ENCODE peak calls at places on chromosomes 6 and 20, in nine cellular contexts. W, C, U, T, O, V, D, J and R are unnamed samples.

GRCh38 chr20:34579936-34580587 is 21.5 kb downstream of the MAP1LC3A start:
- DNase-seq in D (peak), U (no peak), V (peak), O (peak), C (no peak), W (no peak), J (no peak), T (no peak), R (no peak)

GRCh38 chr20:50298554-50299324 is 108.1 kb downstream of the CEBPB start:
- DNase-seq in O (no peak), J (no peak), C (peak), W (no peak), V (peak), U (no peak), D (peak), T (peak), R (no peak)

GRCh38 chr6:47633141-47633540 is 65.2 kb upstream of the ADGRF4 start:
- DNase-seq in T (no peak), J (no peak), U (no peak), C (no peak), D (peak), W (peak), O (no peak), V (no peak), R (no peak)

GRCh38 chr6:92847988-92848387 is 571.4 kb downstream of the EPHA7 start:
- DNase-seq in J (no peak), D (no peak), U (no peak), V (no peak), T (no peak), O (no peak), C (no peak), W (no peak), R (no peak)

GRCh38 chr6:17672064-17672718 is 34.5 kb downstream of the NUP153 start:
- DNase-seq in O (no peak), J (no peak), C (no peak), T (no peak), W (no peak), V (no peak), D (no peak), U (no peak), R (no peak)

GRCh38 chr20:20785226-20785625 is 72.8 kb upstream of the RALGAPA2 start:
- DNase-seq in J (no peak), D (no peak), C (no peak), O (no peak), V (no peak), W (no peak), U (no peak), T (no peak), R (no peak)

GRCh38 chr20:18904192-18904591 is 90.6 kb downstream of the SCP2D1 start:
- DNase-seq in C (no peak), T (no peak), U (no peak), V (no peak), J (no peak), W (no peak), D (no peak), O (no peak), R (no peak)

GRCh38 chr20:37351689-37352610 is 6.0 kb downstream of the SRC start:
- DNase-seq in O (no peak), J (no peak), C (no peak), U (no peak), T (no peak), V (no peak), W (no peak), D (no peak), R (no peak)

GRCh38 chr6:16758163-16758975 is 2.9 kb downstream of the ATXN1 start:
- DNase-seq in W (peak), D (no peak), C (no peak), J (no peak), O (no peak), V (peak), U (no peak), T (no peak), R (peak)

GRCh38 chr20:23320317-23320716 is 30.3 kb upstream of the NXT1 start:
- DNase-seq in V (no peak), C (no peak), D (peak), T (no peak), U (no peak), W (peak), O (no peak), J (no peak), R (no peak)

GRCh38 chr20:37992802-37993538 is 40.3 kb downstream of the TTI1 start:
- DNase-seq in U (no peak), T (peak), W (peak), V (peak), C (peak), D (peak), O (peak), J (no peak), R (no peak)

GRCh38 chr6:153553627-153554026 is 422.5 kb upstream of the RGS17 start:
- DNase-seq in J (peak), U (no peak), W (peak), T (no peak), O (no peak), C (no peak), V (peak), D (peak), R (peak)

GRCh38 chr6:134295953-134296553 is 21.9 kb downstream of the SGK1 start:
- DNase-seq in V (peak), D (peak), W (peak), O (peak), J (no peak), U (no peak), T (peak), C (no peak), R (no peak)

GRCh38 chr6:14453712-14454466 is 336.3 kb downstream of the CD83 start:
- DNase-seq in O (no peak), T (no peak), V (no peak), D (no peak), C (no peak), W (no peak), J (no peak), U (no peak), R (no peak)

GRCh38 chr6:27720607-27721580 is 191.3 kb downstream of the OR2B2 start:
- DNase-seq in D (peak), O (peak), W (peak), C (no peak), J (peak), U (no peak), T (peak), V (peak), R (peak)
- TF ChIP-seq CTCF in D (no peak), O (no peak), W (no peak), C (no peak), J (no peak), U (no peak), T (no peak), V (no peak), R (no peak)

DNA sequence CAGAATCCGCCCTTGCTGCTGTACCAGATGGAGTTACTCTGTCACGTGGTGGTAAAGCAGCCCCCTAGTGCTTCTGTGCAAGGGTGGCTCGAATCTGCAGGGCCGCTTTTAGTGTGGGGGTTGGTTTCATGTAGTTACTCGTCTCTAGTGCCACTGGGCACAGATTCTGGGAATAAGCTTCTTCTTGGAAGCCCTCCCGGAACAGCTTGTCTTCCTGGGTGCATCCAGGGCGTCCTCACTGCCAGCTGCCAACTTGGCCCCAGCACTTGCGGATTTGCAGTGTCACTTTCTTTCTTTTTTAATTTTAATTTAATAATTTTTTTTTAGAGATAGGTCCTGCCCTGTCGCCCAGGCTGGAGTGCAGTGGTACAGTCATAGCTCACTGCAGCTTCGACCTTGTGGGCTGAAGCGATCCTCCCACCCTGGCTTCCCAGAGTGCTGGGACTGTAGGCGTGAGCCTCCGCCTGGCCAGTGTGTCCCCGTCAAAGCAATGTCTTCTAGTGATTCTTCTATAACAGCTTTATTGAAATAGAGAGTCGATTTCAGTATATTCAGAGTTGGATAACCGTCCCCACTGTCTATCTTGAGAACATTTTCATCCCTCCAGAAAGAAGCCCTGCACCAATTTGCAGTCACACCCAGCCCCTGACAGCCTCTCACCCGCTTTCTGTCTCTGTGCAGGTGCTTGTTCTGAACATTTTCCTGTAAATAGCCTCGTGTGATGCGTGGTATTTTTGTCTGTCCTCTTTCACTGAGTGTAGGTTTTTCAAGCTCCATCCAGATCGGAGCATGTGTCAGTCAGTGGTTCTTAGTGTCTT is 25.9 kb downstream of the PYGB start:
- DNase-seq in T (no peak), V (peak), U (peak), W (no peak), J (peak), C (peak), D (no peak), O (no peak), R (no peak)
- TF ChIP-seq CTCF in T (no peak), V (no peak), U (no peak), W (no peak), J (no peak), C (no peak), D (no peak), O (no peak), R (no peak)

DNA sequence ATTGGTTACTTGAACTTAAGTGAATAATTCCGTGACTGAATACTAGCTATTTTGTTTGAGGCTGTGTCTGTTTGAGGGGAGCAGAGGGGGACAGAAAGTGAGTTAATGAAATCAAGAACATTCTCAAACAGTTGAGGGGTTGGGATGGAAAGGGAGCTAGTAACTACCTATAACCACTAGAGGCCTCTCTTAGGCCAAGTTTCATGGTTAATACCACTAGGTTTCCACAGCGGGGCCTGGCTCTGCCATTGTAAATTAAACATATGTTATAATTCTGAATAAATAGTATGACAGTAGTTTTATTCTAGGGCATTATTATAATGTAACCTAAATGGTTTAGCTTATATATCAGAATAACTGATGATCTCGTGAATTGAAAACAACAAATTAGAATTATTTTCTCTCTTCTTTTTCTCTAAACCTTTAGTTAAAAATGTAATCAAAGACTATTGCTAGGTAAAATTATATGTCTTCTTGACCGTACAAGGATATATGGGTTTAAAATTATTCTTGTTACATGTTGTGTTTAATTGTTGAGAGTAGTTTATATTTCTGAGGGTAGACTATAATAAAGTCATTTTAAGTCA is 108.1 kb downstream of the BCKDHB start:
- DNase-seq in J (no peak), V (peak), W (peak), U (no peak), T (peak), O (peak), D (peak), C (no peak), R (peak)
- TF ChIP-seq CTCF in J (peak), V (peak), W (peak), U (peak), T (peak), O (peak), D (peak), C (peak), R (peak)

DNA sequence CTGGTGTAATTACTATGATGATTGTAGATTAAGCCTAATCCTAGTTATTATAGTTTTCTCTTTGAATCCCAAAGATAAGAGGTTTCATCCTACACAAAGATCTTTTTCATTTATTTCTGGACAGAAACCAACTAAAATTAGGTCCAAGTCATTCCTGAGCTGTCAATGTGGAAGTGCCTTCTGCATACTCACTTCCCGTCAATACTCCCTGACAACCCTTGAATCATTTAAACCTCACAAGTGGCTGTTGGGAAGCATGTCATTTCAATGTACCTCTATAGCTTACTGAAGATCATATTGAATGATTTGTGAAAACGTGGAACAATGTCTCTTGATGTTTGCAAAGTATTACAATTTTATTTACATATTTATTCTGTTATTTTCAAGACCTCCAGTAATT is 274.1 kb downstream of the HACE1 start:
- DNase-seq in V (no peak), W (peak), T (no peak), C (no peak), U (no peak), D (no peak), J (no peak), O (no peak), R (no peak)
- TF ChIP-seq CTCF in V (no peak), W (no peak), T (no peak), C (no peak), U (no peak), D (no peak), J (no peak), O (no peak), R (no peak)

DNA sequence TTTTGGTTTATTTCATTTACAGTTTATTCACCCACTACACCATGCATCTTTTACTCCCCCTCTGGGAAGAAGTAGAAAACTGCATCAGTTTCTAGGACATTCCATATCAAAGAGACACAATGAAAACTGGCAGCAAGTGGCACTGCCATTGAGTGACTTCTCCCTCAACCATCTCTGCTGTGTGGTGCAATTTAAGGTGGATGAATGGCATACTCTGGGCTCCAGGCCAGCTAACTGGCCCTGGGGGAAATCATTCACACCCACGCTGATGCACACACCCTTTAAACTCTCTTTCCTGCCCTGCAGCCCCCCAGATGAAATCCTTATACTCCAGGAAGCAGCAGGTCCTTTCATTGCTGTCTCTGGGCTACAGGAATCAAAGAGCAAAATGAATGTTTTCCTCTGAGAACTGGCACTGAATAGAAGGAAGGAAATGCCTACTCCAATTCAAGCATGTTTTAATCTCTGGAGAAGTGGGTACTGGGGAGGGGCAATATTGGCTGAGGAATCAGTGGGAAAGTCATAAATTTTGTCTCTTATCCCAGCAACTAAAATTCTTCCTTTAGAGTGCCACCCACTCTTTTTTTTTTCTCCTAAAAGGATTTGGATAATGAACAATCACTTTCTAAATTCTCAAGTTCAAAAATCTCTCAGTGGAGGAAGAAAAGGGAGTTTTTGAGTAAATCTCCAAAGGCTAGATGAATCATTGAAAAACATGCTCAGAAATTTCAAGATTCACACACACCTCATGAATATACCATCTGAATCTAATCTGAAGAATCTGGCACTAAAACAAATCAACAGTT is 16.9 kb upstream of the RFPL4B start:
- DNase-seq in W (peak), U (no peak), J (no peak), T (no peak), C (no peak), D (peak), O (peak), V (no peak), R (no peak)
- TF ChIP-seq CTCF in W (peak), U (no peak), J (no peak), T (no peak), C (no peak), D (no peak), O (peak), V (no peak), R (no peak)

GRCh38 chr6:42451146-42451594 is 556 bp downstream of the TRERF1 start:
- DNase-seq in W (no peak), O (peak), T (no peak), U (no peak), D (no peak), V (no peak), J (no peak), C (no peak), R (no peak)
- TF ChIP-seq CTCF in W (no peak), O (no peak), T (no peak), U (no peak), D (no peak), V (no peak), J (no peak), C (no peak), R (no peak)

GRCh38 chr6:117840541-117840983 is 66.5 kb upstream of the SLC35F1 start:
- DNase-seq in W (peak), O (peak), C (no peak), U (no peak), J (no peak), T (peak), D (peak), V (no peak), R (peak)
- TF ChIP-seq CTCF in W (peak), O (peak), C (peak), U (peak), J (peak), T (peak), D (peak), V (no peak), R (peak)

GRCh38 chr6:160489091-160489490 is 140.9 kb downstream of the SLC22A3 start:
- DNase-seq in U (no peak), C (no peak), T (no peak), V (no peak), D (no peak), O (no peak), W (peak), J (no peak), R (no peak)

DNA sequence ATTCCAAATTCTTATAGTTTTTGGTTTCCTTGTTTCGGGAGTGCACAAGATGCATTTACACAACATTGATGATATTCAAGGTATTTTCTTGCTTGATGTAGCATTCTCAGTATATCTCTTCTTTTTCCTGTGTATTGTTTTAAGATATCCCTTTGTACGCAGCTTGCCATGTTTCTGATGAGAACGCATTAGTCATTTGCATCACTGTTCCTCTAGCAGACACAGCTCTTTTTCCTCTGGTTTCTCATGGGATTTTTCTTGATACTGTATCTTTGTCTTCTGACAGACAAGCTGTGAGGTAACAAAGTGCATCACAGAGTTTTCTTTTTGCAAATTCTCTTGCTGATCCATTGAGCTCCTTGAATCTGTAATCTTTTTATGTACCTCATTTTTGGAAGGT is 146.4 kb downstream of the SLC22A3 start:
- DNase-seq in D (no peak), J (no peak), T (no peak), W (peak), U (no peak), C (no peak), O (no peak), V (no peak), R (no peak)
- TF ChIP-seq CTCF in D (no peak), J (no peak), T (no peak), W (no peak), U (no peak), C (no peak), O (no peak), V (no peak), R (no peak)

GRCh38 chr20:2633381-2633780 is 19.1 kb upstream of the NOP56 start:
- DNase-seq in W (no peak), U (no peak), O (no peak), V (no peak), J (no peak), T (no peak), C (no peak), D (no peak), R (no peak)

GRCh38 chr20:2626853-2627541 is 25.4 kb upstream of the NOP56 start:
- DNase-seq in W (peak), J (no peak), C (no peak), U (no peak), T (no peak), D (peak), O (peak), V (no peak), R (no peak)

GRCh38 chr20:2631228-2631627 is 21.2 kb upstream of the NOP56 start:
- DNase-seq in J (no peak), T (no peak), O (no peak), D (peak), V (no peak), U (no peak), C (no peak), W (peak), R (no peak)
- TF ChIP-seq CTCF in J (no peak), T (no peak), O (peak), D (no peak), V (no peak), U (no peak), C (no peak), W (no peak), R (no peak)

GRCh38 chr20:17611290-17611539 is 41.3 kb downstream of the DSTN start:
- DNase-seq in O (no peak), D (peak), T (no peak), W (no peak), C (no peak), U (no peak), J (no peak), V (no peak), R (peak)
- TF ChIP-seq CTCF in O (no peak), D (no peak), T (no peak), W (no peak), C (no peak), U (no peak), J (no peak), V (no peak), R (no peak)